ENCODE peak calls at places on chromosomes 3 and 15, in eight cellular contexts. One of them, this sample, is unnamed.

GRCh38 chr3:141454906-141455602 is 31.8 kb upstream of the RASA2 start:
- DNase-seq in ascending aorta: no peak
- DNase-seq in GM04504: peak
- DNase-seq in NCI-H345: peak
- DNase-seq in thoracic aorta: no peak
- DNase-seq in H54: peak
- DNase-seq in NCI-H524: peak
- DNase-seq in progenitor cell of endocrine pancreas: no peak
- DNase-seq in this sample: no peak

GRCh38 chr15:62883938-62884479 is 158.5 kb upstream of the TPM1 start:
- DNase-seq in ascending aorta: no peak
- DNase-seq in GM04504: peak
- DNase-seq in NCI-H345: no peak
- DNase-seq in thoracic aorta: no peak
- DNase-seq in H54: no peak
- DNase-seq in NCI-H524: no peak
- DNase-seq in progenitor cell of endocrine pancreas: no peak
- DNase-seq in this sample: no peak

GRCh38 chr15:53312707-53313106 is 446.8 kb downstream of the WDR72 start:
- DNase-seq in ascending aorta: no peak
- DNase-seq in GM04504: no peak
- DNase-seq in NCI-H345: no peak
- DNase-seq in thoracic aorta: no peak
- DNase-seq in H54: no peak
- DNase-seq in NCI-H524: no peak
- DNase-seq in progenitor cell of endocrine pancreas: no peak
- DNase-seq in this sample: no peak

GRCh38 chr15:38589502-38589901 is 24.9 kb upstream of the RASGRP1 start:
- DNase-seq in ascending aorta: no peak
- DNase-seq in GM04504: peak
- DNase-seq in NCI-H345: no peak
- DNase-seq in thoracic aorta: no peak
- DNase-seq in H54: peak
- DNase-seq in NCI-H524: no peak
- DNase-seq in progenitor cell of endocrine pancreas: no peak
- DNase-seq in this sample: no peak

GRCh38 chr3:115877647-115877934 is 254.3 kb downstream of the GAP43 start:
- DNase-seq in ascending aorta: no peak
- DNase-seq in GM04504: no peak
- DNase-seq in NCI-H345: no peak
- DNase-seq in thoracic aorta: no peak
- DNase-seq in H54: no peak
- DNase-seq in NCI-H524: no peak
- DNase-seq in progenitor cell of endocrine pancreas: no peak
- DNase-seq in this sample: no peak

GRCh38 chr3:170033489-170033888 is 4.3 kb upstream of the GPR160 start:
- DNase-seq in ascending aorta: no peak
- DNase-seq in GM04504: no peak
- DNase-seq in NCI-H345: no peak
- DNase-seq in thoracic aorta: no peak
- DNase-seq in H54: no peak
- DNase-seq in NCI-H524: no peak
- DNase-seq in progenitor cell of endocrine pancreas: no peak
- DNase-seq in this sample: no peak

GRCh38 chr15:70451861-70452653 is 311.3 kb downstream of the UACA start:
- DNase-seq in ascending aorta: no peak
- DNase-seq in GM04504: no peak
- DNase-seq in NCI-H345: no peak
- DNase-seq in thoracic aorta: no peak
- DNase-seq in H54: no peak
- DNase-seq in NCI-H524: no peak
- DNase-seq in progenitor cell of endocrine pancreas: peak
- DNase-seq in this sample: no peak

GRCh38 chr3:41065340-41065739 is 134.0 kb upstream of the CTNNB1 start:
- DNase-seq in ascending aorta: no peak
- DNase-seq in GM04504: no peak
- DNase-seq in NCI-H345: no peak
- DNase-seq in thoracic aorta: no peak
- DNase-seq in H54: no peak
- DNase-seq in NCI-H524: no peak
- DNase-seq in progenitor cell of endocrine pancreas: no peak
- DNase-seq in this sample: no peak

GRCh38 chr15:27250223-27250622 is 279.2 kb downstream of the GABRG3 start:
- DNase-seq in ascending aorta: no peak
- DNase-seq in GM04504: no peak
- DNase-seq in NCI-H345: peak
- DNase-seq in thoracic aorta: no peak
- DNase-seq in H54: no peak
- DNase-seq in NCI-H524: peak
- DNase-seq in progenitor cell of endocrine pancreas: no peak
- DNase-seq in this sample: no peak

GRCh38 chr3:152300029-152300764 is 31.5 kb downstream of the MBNL1 start:
- DNase-seq in ascending aorta: no peak
- DNase-seq in GM04504: no peak
- DNase-seq in NCI-H345: no peak
- DNase-seq in thoracic aorta: no peak
- DNase-seq in H54: no peak
- DNase-seq in NCI-H524: peak
- DNase-seq in progenitor cell of endocrine pancreas: no peak
- DNase-seq in this sample: no peak

GRCh38 chr3:51798561-51798960 is 19.5 kb upstream of the IQCF6 start:
- DNase-seq in ascending aorta: no peak
- DNase-seq in GM04504: no peak
- DNase-seq in NCI-H345: no peak
- DNase-seq in thoracic aorta: no peak
- DNase-seq in H54: no peak
- DNase-seq in NCI-H524: peak
- DNase-seq in progenitor cell of endocrine pancreas: no peak
- DNase-seq in this sample: peak

GRCh38 chr15:99928429-99928981 is 195.3 kb upstream of the LYSMD4 start:
- DNase-seq in ascending aorta: peak
- DNase-seq in GM04504: peak
- DNase-seq in NCI-H345: peak
- DNase-seq in thoracic aorta: peak
- DNase-seq in H54: peak
- DNase-seq in NCI-H524: peak
- DNase-seq in progenitor cell of endocrine pancreas: peak
- DNase-seq in this sample: peak

GRCh38 chr15:50247819-50248650 is 17.5 kb downstream of the HDC start:
- DNase-seq in ascending aorta: no peak
- DNase-seq in GM04504: no peak
- DNase-seq in NCI-H345: no peak
- DNase-seq in thoracic aorta: no peak
- DNase-seq in H54: no peak
- DNase-seq in NCI-H524: no peak
- DNase-seq in progenitor cell of endocrine pancreas: no peak
- DNase-seq in this sample: no peak

GRCh38 chr3:127768346-127769008 is 53.8 kb downstream of the MGLL start:
- DNase-seq in ascending aorta: no peak
- DNase-seq in GM04504: peak
- DNase-seq in NCI-H345: no peak
- DNase-seq in thoracic aorta: no peak
- DNase-seq in H54: peak
- DNase-seq in NCI-H524: no peak
- DNase-seq in progenitor cell of endocrine pancreas: no peak
- DNase-seq in this sample: no peak

GRCh38 chr3:189548053-189548452 is 83.1 kb upstream of the TP63 start:
- DNase-seq in ascending aorta: no peak
- DNase-seq in GM04504: no peak
- DNase-seq in NCI-H345: no peak
- DNase-seq in thoracic aorta: no peak
- DNase-seq in H54: no peak
- DNase-seq in NCI-H524: no peak
- DNase-seq in progenitor cell of endocrine pancreas: no peak
- DNase-seq in this sample: no peak

GRCh38 chr3:122247825-122248185 is 64.3 kb downstream of the CASR start:
- DNase-seq in ascending aorta: no peak
- DNase-seq in GM04504: no peak
- DNase-seq in NCI-H345: peak
- DNase-seq in thoracic aorta: no peak
- DNase-seq in H54: no peak
- DNase-seq in NCI-H524: no peak
- DNase-seq in progenitor cell of endocrine pancreas: no peak
- DNase-seq in this sample: no peak